ENCODE peak calls at places on chromosomes 11 and 22, in six cellular contexts. One of them, this sample, is unnamed.

GRCh38 chr11:2462986-2463765 is 18.4 kb downstream of the KCNQ1 start:
- DNase-seq in fibroblast of the aortic adventitia: no peak
- DNase-seq in kidney epithelial cell: no peak
- DNase-seq in GM06990: no peak
- DNase-seq in lower leg skin: peak
- DNase-seq in thyroid gland: peak
- DNase-seq in this sample: no peak

GRCh38 chr22:30921108-30921507 is 47.5 kb downstream of the MORC2 start:
- DNase-seq in fibroblast of the aortic adventitia: peak
- DNase-seq in kidney epithelial cell: no peak
- DNase-seq in GM06990: no peak
- DNase-seq in lower leg skin: peak
- DNase-seq in thyroid gland: no peak
- DNase-seq in this sample: peak

GRCh38 chr11:4054643-4055042 is 40.0 kb upstream of the RRM1 start:
- DNase-seq in fibroblast of the aortic adventitia: no peak
- DNase-seq in kidney epithelial cell: no peak
- DNase-seq in GM06990: no peak
- DNase-seq in lower leg skin: no peak
- DNase-seq in thyroid gland: no peak
- DNase-seq in this sample: no peak

GRCh38 chr22:47842119-47842518 is 1079.7 kb downstream of the TBC1D22A start:
- DNase-seq in fibroblast of the aortic adventitia: no peak
- DNase-seq in kidney epithelial cell: no peak
- DNase-seq in GM06990: peak
- DNase-seq in lower leg skin: no peak
- DNase-seq in thyroid gland: no peak
- DNase-seq in this sample: no peak

GRCh38 chr11:61618991-61619390 is 38.1 kb upstream of the SYT7 start:
- DNase-seq in fibroblast of the aortic adventitia: no peak
- DNase-seq in kidney epithelial cell: no peak
- DNase-seq in GM06990: no peak
- DNase-seq in lower leg skin: no peak
- DNase-seq in thyroid gland: no peak
- DNase-seq in this sample: no peak

GRCh38 chr11:12900496-12900895 is 108.6 kb upstream of the RASSF10 start:
- DNase-seq in fibroblast of the aortic adventitia: peak
- DNase-seq in kidney epithelial cell: peak
- DNase-seq in GM06990: no peak
- DNase-seq in lower leg skin: no peak
- DNase-seq in thyroid gland: no peak
- DNase-seq in this sample: peak

GRCh38 chr22:49765091-49765771 is 62.4 kb downstream of the BRD1 start:
- DNase-seq in fibroblast of the aortic adventitia: no peak
- DNase-seq in kidney epithelial cell: no peak
- DNase-seq in GM06990: no peak
- DNase-seq in lower leg skin: peak
- DNase-seq in thyroid gland: no peak
- DNase-seq in this sample: no peak

GRCh38 chr22:49712195-49712791 is 115.4 kb downstream of the BRD1 start:
- DNase-seq in fibroblast of the aortic adventitia: no peak
- DNase-seq in kidney epithelial cell: no peak
- DNase-seq in GM06990: no peak
- DNase-seq in lower leg skin: no peak
- DNase-seq in thyroid gland: peak
- DNase-seq in this sample: no peak

GRCh38 chr11:46122955-46123354 is 1.7 kb upstream of the PHF21A start:
- DNase-seq in fibroblast of the aortic adventitia: peak
- DNase-seq in kidney epithelial cell: no peak
- DNase-seq in GM06990: no peak
- DNase-seq in lower leg skin: no peak
- DNase-seq in thyroid gland: no peak
- DNase-seq in this sample: peak

GRCh38 chr11:94127632-94128031 is 1.0 kb upstream of the PANX1 start:
- DNase-seq in fibroblast of the aortic adventitia: no peak
- DNase-seq in kidney epithelial cell: no peak
- DNase-seq in GM06990: no peak
- DNase-seq in lower leg skin: no peak
- DNase-seq in thyroid gland: no peak
- DNase-seq in this sample: no peak
- H3K4me3 ChIP-seq in fibroblast of the aortic adventitia: peak
- H3K4me3 ChIP-seq in kidney epithelial cell: peak
- H3K4me3 ChIP-seq in GM06990: peak
- H3K4me3 ChIP-seq in lower leg skin: no peak
- H3K4me3 ChIP-seq in thyroid gland: no peak
- H3K4me3 ChIP-seq in this sample: peak

GRCh38 chr11:73758451-73758850 is 2.4 kb downstream of the RAB6A start:
- DNase-seq in fibroblast of the aortic adventitia: no peak
- DNase-seq in kidney epithelial cell: no peak
- DNase-seq in GM06990: no peak
- DNase-seq in lower leg skin: no peak
- DNase-seq in thyroid gland: no peak
- DNase-seq in this sample: no peak

GRCh38 chr11:73760680-73761402 is at the start of gene RAB6A:
- DNase-seq in fibroblast of the aortic adventitia: peak
- DNase-seq in kidney epithelial cell: peak
- DNase-seq in GM06990: peak
- DNase-seq in lower leg skin: peak
- DNase-seq in thyroid gland: peak
- DNase-seq in this sample: peak

GRCh38 chr11:73761403-73761945 is 600 bp upstream of the RAB6A start:
- DNase-seq in fibroblast of the aortic adventitia: no peak
- DNase-seq in kidney epithelial cell: no peak
- DNase-seq in GM06990: no peak
- DNase-seq in lower leg skin: no peak
- DNase-seq in thyroid gland: no peak
- DNase-seq in this sample: no peak

GRCh38 chr11:73760066-73760679 is 701 bp downstream of the RAB6A start:
- DNase-seq in fibroblast of the aortic adventitia: peak
- DNase-seq in kidney epithelial cell: no peak
- DNase-seq in GM06990: peak
- DNase-seq in lower leg skin: peak
- DNase-seq in thyroid gland: peak
- DNase-seq in this sample: peak

GRCh38 chr11:73759520-73760065 is 1.3 kb downstream of the RAB6A start:
- DNase-seq in fibroblast of the aortic adventitia: peak
- DNase-seq in kidney epithelial cell: no peak
- DNase-seq in GM06990: no peak
- DNase-seq in lower leg skin: no peak
- DNase-seq in thyroid gland: no peak
- DNase-seq in this sample: peak
- TF ChIP-seq CTCF in fibroblast of the aortic adventitia: peak
- TF ChIP-seq CTCF in kidney epithelial cell: peak
- TF ChIP-seq CTCF in GM06990: no peak
- TF ChIP-seq CTCF in lower leg skin: no peak
- TF ChIP-seq CTCF in thyroid gland: no peak
- TF ChIP-seq CTCF in this sample: peak

GRCh38 chr11:64888406-64888757 is 10.0 kb upstream of the EHD1 start:
- DNase-seq in fibroblast of the aortic adventitia: no peak
- DNase-seq in kidney epithelial cell: no peak
- DNase-seq in GM06990: no peak
- DNase-seq in lower leg skin: no peak
- DNase-seq in thyroid gland: no peak
- DNase-seq in this sample: no peak
- H3K4me3 ChIP-seq in fibroblast of the aortic adventitia: no peak
- H3K4me3 ChIP-seq in kidney epithelial cell: no peak
- H3K4me3 ChIP-seq in GM06990: no peak
- H3K4me3 ChIP-seq in lower leg skin: no peak
- H3K4me3 ChIP-seq in thyroid gland: no peak
- H3K4me3 ChIP-seq in this sample: no peak

DNA sequence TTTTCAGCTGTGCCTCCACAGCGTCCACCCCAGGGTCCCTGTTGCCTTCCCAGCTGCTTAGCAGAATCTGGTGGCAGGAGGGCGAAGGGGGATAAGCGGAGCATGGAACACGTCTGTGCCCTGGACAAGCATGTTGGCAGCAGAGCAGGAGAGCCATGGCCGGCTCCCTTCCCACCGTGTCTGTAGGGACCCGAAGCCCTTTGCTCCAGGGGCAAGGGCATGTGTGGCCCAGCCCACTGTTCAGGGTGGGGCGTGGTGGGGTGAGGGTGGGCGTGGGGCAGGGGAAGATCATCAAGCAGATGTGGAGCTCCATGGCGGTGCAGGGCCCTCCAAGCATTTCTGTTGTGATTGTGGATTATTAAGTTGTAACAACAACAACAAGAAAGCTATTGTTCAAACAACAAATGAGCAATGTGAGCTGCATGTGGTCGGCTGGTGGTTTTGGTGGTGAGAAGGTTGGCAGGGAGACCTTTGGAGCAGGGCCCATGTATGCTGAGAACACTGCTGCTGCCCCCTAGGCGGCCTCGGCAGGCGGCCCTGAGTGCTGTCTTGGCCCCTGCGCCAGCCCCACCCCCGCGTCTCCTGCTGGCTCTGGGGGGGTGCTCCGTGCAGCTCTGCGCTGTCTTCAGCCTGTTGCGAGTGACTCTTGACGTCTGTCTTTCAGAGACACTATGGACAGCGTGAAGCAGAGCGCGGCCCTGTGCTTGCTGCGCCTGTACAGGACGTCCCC is 50.9 kb downstream of the AP2A2 start:
- DNase-seq in fibroblast of the aortic adventitia: peak
- DNase-seq in kidney epithelial cell: no peak
- DNase-seq in GM06990: no peak
- DNase-seq in lower leg skin: no peak
- DNase-seq in thyroid gland: no peak
- DNase-seq in this sample: peak
- TF ChIP-seq CTCF in fibroblast of the aortic adventitia: no peak
- TF ChIP-seq CTCF in kidney epithelial cell: no peak
- TF ChIP-seq CTCF in GM06990: no peak
- TF ChIP-seq CTCF in lower leg skin: no peak
- TF ChIP-seq CTCF in thyroid gland: no peak
- TF ChIP-seq CTCF in this sample: peak

GRCh38 chr22:36162127-36163034 is 1.8 kb upstream of the APOL3 start:
- DNase-seq in fibroblast of the aortic adventitia: no peak
- DNase-seq in kidney epithelial cell: no peak
- DNase-seq in GM06990: peak
- DNase-seq in lower leg skin: no peak
- DNase-seq in thyroid gland: no peak
- DNase-seq in this sample: no peak
- H3K4me3 ChIP-seq in fibroblast of the aortic adventitia: no peak
- H3K4me3 ChIP-seq in kidney epithelial cell: no peak
- H3K4me3 ChIP-seq in GM06990: peak
- H3K4me3 ChIP-seq in lower leg skin: no peak
- H3K4me3 ChIP-seq in thyroid gland: no peak
- H3K4me3 ChIP-seq in this sample: no peak

GRCh38 chr11:72221386-72221785 is 3.2 kb upstream of the INPPL1 start:
- DNase-seq in fibroblast of the aortic adventitia: no peak
- DNase-seq in kidney epithelial cell: no peak
- DNase-seq in GM06990: no peak
- DNase-seq in lower leg skin: peak
- DNase-seq in thyroid gland: no peak
- DNase-seq in this sample: no peak

GRCh38 chr11:72217856-72218745 is 1.5 kb downstream of the FOLR2 start:
- DNase-seq in fibroblast of the aortic adventitia: no peak
- DNase-seq in kidney epithelial cell: no peak
- DNase-seq in GM06990: no peak
- DNase-seq in lower leg skin: no peak
- DNase-seq in thyroid gland: no peak
- DNase-seq in this sample: no peak

GRCh38 chr11:72220696-72221363 is 3.7 kb upstream of the INPPL1 start:
- DNase-seq in fibroblast of the aortic adventitia: no peak
- DNase-seq in kidney epithelial cell: no peak
- DNase-seq in GM06990: no peak
- DNase-seq in lower leg skin: peak
- DNase-seq in thyroid gland: no peak
- DNase-seq in this sample: no peak

GRCh38 chr11:72222106-72222891 is 2.3 kb upstream of the INPPL1 start:
- DNase-seq in fibroblast of the aortic adventitia: no peak
- DNase-seq in kidney epithelial cell: no peak
- DNase-seq in GM06990: no peak
- DNase-seq in lower leg skin: peak
- DNase-seq in thyroid gland: peak
- DNase-seq in this sample: no peak

GRCh38 chr11:72216638-72217037 is at the start of gene FOLR2:
- DNase-seq in fibroblast of the aortic adventitia: no peak
- DNase-seq in kidney epithelial cell: no peak
- DNase-seq in GM06990: no peak
- DNase-seq in lower leg skin: no peak
- DNase-seq in thyroid gland: no peak
- DNase-seq in this sample: no peak
- TF ChIP-seq CTCF in fibroblast of the aortic adventitia: no peak
- TF ChIP-seq CTCF in kidney epithelial cell: no peak
- TF ChIP-seq CTCF in GM06990: no peak
- TF ChIP-seq CTCF in lower leg skin: no peak
- TF ChIP-seq CTCF in thyroid gland: no peak
- TF ChIP-seq CTCF in this sample: no peak

GRCh38 chr11:130849215-130849568 is 67.1 kb downstream of the SNX19 start:
- DNase-seq in fibroblast of the aortic adventitia: peak
- DNase-seq in kidney epithelial cell: no peak
- DNase-seq in GM06990: no peak
- DNase-seq in lower leg skin: no peak
- DNase-seq in thyroid gland: no peak
- DNase-seq in this sample: peak

GRCh38 chr11:130848361-130849214 is 67.7 kb downstream of the SNX19 start:
- DNase-seq in fibroblast of the aortic adventitia: no peak
- DNase-seq in kidney epithelial cell: no peak
- DNase-seq in GM06990: no peak
- DNase-seq in lower leg skin: no peak
- DNase-seq in thyroid gland: peak
- DNase-seq in this sample: no peak

GRCh38 chr11:130846606-130847005 is 69.7 kb downstream of the SNX19 start:
- DNase-seq in fibroblast of the aortic adventitia: no peak
- DNase-seq in kidney epithelial cell: no peak
- DNase-seq in GM06990: no peak
- DNase-seq in lower leg skin: no peak
- DNase-seq in thyroid gland: no peak
- DNase-seq in this sample: no peak

GRCh38 chr11:130850185-130850944 is 65.9 kb downstream of the SNX19 start:
- DNase-seq in fibroblast of the aortic adventitia: no peak
- DNase-seq in kidney epithelial cell: no peak
- DNase-seq in GM06990: no peak
- DNase-seq in lower leg skin: no peak
- DNase-seq in thyroid gland: no peak
- DNase-seq in this sample: no peak

DNA sequence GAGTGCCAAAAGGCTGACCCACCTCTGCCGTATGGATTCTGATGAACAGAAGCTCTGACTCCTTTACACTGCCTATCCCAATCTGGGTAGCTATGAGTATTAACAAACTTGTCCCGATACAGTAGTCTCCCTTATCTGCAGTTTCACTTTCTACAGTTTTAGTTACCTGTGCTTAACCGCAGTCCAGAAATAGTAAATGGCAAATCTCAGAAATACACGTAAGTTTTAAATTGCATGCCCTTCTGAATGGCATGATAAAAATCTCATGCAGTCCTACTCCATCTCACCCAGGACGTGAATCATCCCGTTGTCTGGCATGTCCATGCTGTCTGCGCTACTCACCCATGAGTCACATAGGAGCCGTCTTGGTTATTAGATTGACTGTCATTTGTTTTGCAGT is 68.8 kb downstream of the SNX19 start:
- DNase-seq in fibroblast of the aortic adventitia: peak
- DNase-seq in kidney epithelial cell: peak
- DNase-seq in GM06990: no peak
- DNase-seq in lower leg skin: no peak
- DNase-seq in thyroid gland: no peak
- DNase-seq in this sample: peak
- H3K4me3 ChIP-seq in fibroblast of the aortic adventitia: peak
- H3K4me3 ChIP-seq in kidney epithelial cell: no peak
- H3K4me3 ChIP-seq in GM06990: no peak
- H3K4me3 ChIP-seq in lower leg skin: no peak
- H3K4me3 ChIP-seq in thyroid gland: no peak
- H3K4me3 ChIP-seq in this sample: peak

This sample was measured in AG10803.